ENCODE peak calls at places on chromosomes 6 and 20, in ten cellular contexts. O is HepG2, A is suprapubic skin, D is breast epithelium, C is stomach, F is HCT116, K is prostate gland, I is transverse colon, B is sigmoid colon, G is K562. M is an unnamed sample.

GRCh38 chr20:23637282-23638221 is at the start of gene CST3:
- DNase-seq in O (peak), A (peak), D (peak), C (peak), F (peak), K (peak), I (peak), B (peak), G (peak), M (no peak)

GRCh38 chr6:21522007-21522758 is 71.4 kb upstream of the SOX4 start:
- DNase-seq in O (no peak), A (no peak), D (no peak), C (no peak), F (no peak), K (no peak), I (no peak), B (no peak), G (no peak), M (no peak)

GRCh38 chr6:52183131-52183530 is 3.0 kb upstream of the IL17A start:
- DNase-seq in O (no peak), A (no peak), D (no peak), C (no peak), F (no peak), K (no peak), I (no peak), B (no peak), G (no peak), M (no peak)

GRCh38 chr6:170235726-170236125 is 55.2 kb downstream of the DLL1 start:
- DNase-seq in O (no peak), A (peak), D (no peak), C (no peak), F (no peak), K (no peak), I (no peak), B (peak), G (no peak), M (no peak)

GRCh38 chr6:158686311-158686710 is 36.5 kb downstream of the SYTL3 start:
- DNase-seq in O (no peak), A (no peak), D (no peak), C (no peak), F (no peak), K (peak), I (no peak), B (no peak), G (no peak), M (no peak)

GRCh38 chr6:52994789-52995078 is 350 bp downstream of the GSTA4 start:
- DNase-seq in O (no peak), A (peak), D (peak), C (peak), F (no peak), K (peak), I (peak), B (peak), G (peak), M (no peak)

GRCh38 chr20:31987744-31988143 is 19.8 kb downstream of the XKR7 start:
- DNase-seq in O (peak), A (no peak), D (no peak), C (no peak), F (no peak), K (no peak), I (no peak), B (no peak), G (no peak), M (no peak)

GRCh38 chr20:2760381-2761305 is 39.8 kb downstream of the CPXM1 start:
- DNase-seq in O (no peak), A (no peak), D (no peak), C (no peak), F (no peak), K (no peak), I (no peak), B (no peak), G (no peak), M (no peak)

GRCh38 chr6:36129889-36130671 is at the start of gene MAPK13:
- DNase-seq in O (peak), A (peak), D (no peak), C (peak), F (no peak), K (peak), I (peak), B (no peak), G (no peak), M (no peak)

GRCh38 chr6:170271771-170272314 is 19.0 kb downstream of the DLL1 start:
- DNase-seq in O (no peak), A (no peak), D (no peak), C (no peak), F (no peak), K (no peak), I (peak), B (no peak), G (no peak), M (no peak)

GRCh38 chr20:61120595-61121515 is 131.2 kb upstream of the CDH4 start:
- DNase-seq in O (peak), A (no peak), D (peak), C (no peak), F (no peak), K (peak), I (no peak), B (no peak), G (no peak), M (no peak)

GRCh38 chr6:11730645-11731044 is 48.0 kb downstream of the ADTRP start:
- DNase-seq in O (no peak), A (no peak), D (no peak), C (no peak), F (no peak), K (no peak), I (peak), B (no peak), G (no peak), M (no peak)
- TF ChIP-seq POLR2AphosphoS5 in O (no peak), A (no peak), D (no peak), C (no peak), F (no peak), K (no peak), I (no peak), B (no peak), G (no peak), M (no peak)

GRCh38 chr6:16511048-16511660 is 250.1 kb downstream of the ATXN1 start:
- DNase-seq in O (peak), A (no peak), D (no peak), C (no peak), F (no peak), K (no peak), I (no peak), B (no peak), G (peak), M (no peak)

GRCh38 chr6:16511723-16512584 is 249.3 kb downstream of the ATXN1 start:
- DNase-seq in O (no peak), A (no peak), D (no peak), C (peak), F (peak), K (no peak), I (peak), B (no peak), G (no peak), M (no peak)

GRCh38 chr6:16505711-16506362 is 255.4 kb downstream of the ATXN1 start:
- DNase-seq in O (no peak), A (no peak), D (no peak), C (no peak), F (no peak), K (no peak), I (peak), B (peak), G (no peak), M (no peak)

GRCh38 chr6:16510245-16510644 is 251.0 kb downstream of the ATXN1 start:
- DNase-seq in O (no peak), A (no peak), D (no peak), C (no peak), F (no peak), K (no peak), I (no peak), B (no peak), G (no peak), M (no peak)

GRCh38 chr6:16508959-16509358 is 252.3 kb downstream of the ATXN1 start:
- DNase-seq in O (no peak), A (no peak), D (no peak), C (no peak), F (no peak), K (no peak), I (no peak), B (no peak), G (no peak), M (no peak)
- TF ChIP-seq POLR2A in O (no peak), A (no peak), D (no peak), C (no peak), F (no peak), K (no peak), I (no peak), B (no peak), G (no peak), M (no peak)

GRCh38 chr20:46400253-46400652 is 6.2 kb downstream of the ELMO2 start:
- DNase-seq in O (no peak), A (no peak), D (peak), C (no peak), F (no peak), K (no peak), I (no peak), B (peak), G (no peak), M (no peak)
- H3K4me3 ChIP-seq in O (no peak), A (peak), D (no peak), C (no peak), F (no peak), K (no peak), I (no peak), B (no peak), G (no peak), M (peak)

DNA sequence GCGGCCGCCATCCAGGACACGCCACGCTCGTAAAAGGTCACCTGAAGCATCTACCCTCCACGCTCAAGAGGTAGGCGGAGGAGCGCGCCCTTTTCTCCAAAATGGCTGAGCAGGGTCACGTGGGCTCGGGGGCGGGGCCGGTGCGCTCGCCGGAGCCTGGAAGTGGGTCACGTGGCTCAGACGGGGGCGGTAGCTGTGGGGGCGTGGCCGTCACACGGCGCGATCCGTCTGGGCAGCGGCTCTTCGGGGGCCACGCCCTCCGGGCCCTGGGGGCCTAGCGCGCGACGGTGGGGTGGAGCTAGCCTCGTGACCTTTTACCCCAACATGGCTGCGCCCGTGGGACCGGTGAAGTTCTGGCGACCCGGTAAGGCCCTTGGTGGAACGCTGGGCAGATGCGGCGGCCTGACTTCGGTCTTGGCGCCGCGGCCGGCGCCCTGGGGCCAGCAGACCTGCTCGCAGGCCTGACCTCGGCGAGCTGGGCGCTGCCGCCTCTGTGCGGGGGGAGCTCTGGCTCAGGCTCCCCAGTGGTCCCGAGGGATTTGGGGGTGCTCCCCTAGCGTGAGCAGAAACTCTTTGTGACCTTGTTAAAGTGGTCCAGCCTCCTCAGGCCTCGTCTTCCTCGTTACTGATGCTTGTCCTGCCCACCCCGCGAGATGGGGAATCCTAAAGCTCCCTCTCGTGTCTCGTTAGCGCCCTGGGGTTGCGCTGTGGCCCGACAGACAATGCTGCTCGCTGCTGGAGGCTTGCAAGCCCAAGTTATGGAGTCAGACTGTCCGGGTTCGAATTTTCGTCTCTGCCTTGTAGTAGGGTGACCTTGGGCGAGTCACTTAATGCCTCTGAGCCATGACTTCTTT is at the start of gene DHX35:
- DNase-seq in O (peak), A (peak), D (peak), C (peak), F (peak), K (peak), I (peak), B (peak), G (peak), M (no peak)
- TF ChIP-seq POLR2AphosphoS5 in O (peak), A (no peak), D (peak), C (peak), F (peak), K (peak), I (peak), B (peak), G (peak), M (peak)

DNA sequence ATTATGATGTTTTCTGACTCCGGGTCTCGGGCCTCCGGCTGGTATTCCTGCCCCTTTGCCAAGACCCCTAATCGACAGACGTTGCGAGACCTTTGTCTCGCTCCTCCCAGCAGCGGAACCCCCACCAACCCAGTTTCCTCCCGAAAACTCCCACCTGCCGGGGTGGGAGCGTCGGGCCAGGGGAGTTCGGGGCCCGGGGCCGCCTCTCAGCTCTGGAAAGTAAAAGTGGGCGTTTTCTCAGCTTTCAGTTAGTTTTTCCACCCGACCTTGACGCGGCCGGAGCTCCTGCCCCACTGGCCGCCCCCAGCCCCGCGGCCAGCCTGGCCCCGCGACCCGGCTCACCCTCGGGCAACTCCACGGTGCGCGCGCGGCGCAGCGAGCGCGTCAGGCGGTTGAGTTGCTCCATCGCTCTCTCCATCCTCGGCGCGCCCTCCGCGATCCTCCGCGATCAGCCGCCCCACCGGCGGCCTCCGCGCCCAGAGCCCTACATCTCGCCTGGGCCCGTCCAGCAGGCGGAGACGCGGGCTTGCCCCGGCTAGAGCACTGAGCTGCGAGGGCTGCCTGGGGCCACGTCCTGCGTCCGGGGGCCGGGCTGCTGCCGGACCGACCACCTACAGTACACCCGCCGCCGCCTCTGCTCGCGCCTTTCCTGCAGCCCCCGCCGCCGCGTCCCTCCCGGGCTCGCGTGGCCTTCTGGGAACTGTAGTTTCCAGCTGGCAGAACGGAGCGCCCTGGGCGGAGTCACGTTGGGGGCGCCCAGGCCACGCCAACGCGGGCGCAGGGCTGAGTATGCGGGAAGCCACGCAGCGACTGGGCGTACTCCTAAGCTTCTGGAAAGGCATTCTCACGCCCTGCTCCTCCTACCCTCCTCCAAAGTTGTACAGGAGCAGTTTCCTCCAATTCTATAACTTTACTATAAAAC is at the start of gene HACE1:
- DNase-seq in O (peak), A (peak), D (peak), C (peak), F (peak), K (peak), I (peak), B (peak), G (peak), M (no peak)
- TF ChIP-seq POLR2A in O (peak), A (no peak), D (no peak), C (no peak), F (peak), K (peak), I (peak), B (no peak), G (peak), M (no peak)

GRCh38 chr20:59750209-59750840 is 146.0 kb downstream of the PHACTR3 start:
- DNase-seq in O (no peak), A (no peak), D (no peak), C (no peak), F (no peak), K (no peak), I (no peak), B (no peak), G (no peak), M (no peak)

GRCh38 chr20:59751075-59751711 is 146.9 kb downstream of the PHACTR3 start:
- DNase-seq in O (peak), A (no peak), D (peak), C (peak), F (peak), K (peak), I (peak), B (peak), G (peak), M (no peak)

GRCh38 chr20:59752704-59753460 is 148.5 kb downstream of the PHACTR3 start:
- DNase-seq in O (no peak), A (no peak), D (no peak), C (no peak), F (no peak), K (no peak), I (peak), B (no peak), G (no peak), M (no peak)

GRCh38 chr20:59753836-59754235 is 149.5 kb downstream of the PHACTR3 start:
- DNase-seq in O (no peak), A (no peak), D (no peak), C (no peak), F (no peak), K (no peak), I (no peak), B (no peak), G (no peak), M (no peak)

GRCh38 chr20:59752101-59752586 is 147.8 kb downstream of the PHACTR3 start:
- DNase-seq in O (no peak), A (no peak), D (no peak), C (no peak), F (no peak), K (no peak), I (peak), B (no peak), G (no peak), M (no peak)
- H3K4me3 ChIP-seq in O (no peak), A (no peak), D (no peak), C (no peak), F (no peak), K (no peak), I (no peak), B (no peak), G (no peak), M (no peak)